ENCODE peak calls at places on chromosomes 1 and 21, in ten cellular contexts. D is GM13976; S is GM12865; A is T-helper 1 cell; Z is lower leg skin; P is NCI-H146; N is activated CD4-positive, alpha-beta T cell treated with anti-CD3 and anti-CD28 coated beads, Interleukin-2, amount 50 U/mL, for 24 hours; V is naive thymus-derived CD8-positive, alpha-beta T cell; L is stimulated activated CD8-positive, alpha-beta memory T cell treated with anti-CD3 and anti-CD28 coated beads, Interleukin-4, amount 100 ng/mL, for 24 hours; Q is HTR-8/SVneo. E is an unnamed sample.

GRCh38 chr1:221576268-221576667 is 165.6 kb downstream of the DUSP10 start:
- DNase-seq in A (no peak), N (no peak), Z (no peak), P (no peak), L (no peak), V (no peak), Q (peak), D (no peak), S (peak), E (no peak)

GRCh38 chr1:178376008-178376407 is 120.8 kb downstream of the CLEC20A start:
- DNase-seq in N (no peak), Z (no peak), Q (no peak), V (no peak), S (no peak), D (no peak), L (no peak), P (no peak), A (no peak), E (no peak)

GRCh38 chr1:110438883-110439282 is 12.1 kb upstream of the PROK1 start:
- DNase-seq in Z (no peak), L (no peak), P (no peak), N (no peak), A (no peak), D (no peak), Q (no peak), S (no peak), V (no peak), E (no peak)

GRCh38 chr1:31765041-31765467 is 914 bp upstream of the ADGRB2 start:
- DNase-seq in P (peak), A (no peak), Q (no peak), S (peak), D (no peak), V (no peak), L (no peak), Z (no peak), N (no peak), E (no peak)

GRCh38 chr1:12142141-12142823 is 24.5 kb upstream of the TNFRSF1B start:
- DNase-seq in P (no peak), Z (no peak), L (no peak), Q (no peak), A (no peak), N (no peak), D (no peak), V (no peak), S (no peak), E (no peak)

GRCh38 chr1:156801409-156802121 is 15.1 kb downstream of the SH2D2A start:
- DNase-seq in P (no peak), N (no peak), S (no peak), D (no peak), V (no peak), A (no peak), Z (no peak), Q (no peak), L (no peak), E (no peak)

GRCh38 chr21:45152265-45152746 is 77.9 kb downstream of the ADARB1 start:
- DNase-seq in N (peak), P (peak), L (peak), Q (no peak), Z (peak), S (peak), D (peak), A (peak), V (peak), E (no peak)

GRCh38 chr1:47181095-47181954 is 8.5 kb downstream of the PDZK1IP1 start:
- DNase-seq in N (no peak), D (no peak), P (no peak), S (no peak), A (no peak), V (no peak), L (no peak), Q (no peak), Z (no peak), E (no peak)

GRCh38 chr21:35428041-35428400 is 378.9 kb upstream of the RUNX1 start:
- DNase-seq in L (no peak), N (no peak), D (no peak), Q (no peak), A (no peak), V (no peak), P (no peak), Z (no peak), S (no peak), E (no peak)

GRCh38 chr21:29386803-29387202 is 88.1 kb downstream of the BACH1 start:
- DNase-seq in A (no peak), P (peak), N (no peak), V (no peak), Q (no peak), S (no peak), L (no peak), D (no peak), Z (no peak), E (no peak)

GRCh38 chr1:31706384-31707058 is 2.7 kb upstream of the COL16A1 start:
- DNase-seq in Q (no peak), S (no peak), P (no peak), L (no peak), A (no peak), Z (no peak), D (no peak), V (no peak), N (no peak), E (no peak)

GRCh38 chr1:92587445-92587844 is 100.7 kb upstream of the GFI1 start:
- DNase-seq in S (peak), P (no peak), D (peak), N (no peak), V (no peak), Z (no peak), L (no peak), A (no peak), Q (no peak), E (no peak)

GRCh38 chr1:24970926-24971530 is 41.0 kb upstream of the RUNX3 start:
- DNase-seq in Q (no peak), P (no peak), Z (no peak), A (no peak), N (no peak), S (no peak), V (no peak), L (no peak), D (no peak), E (no peak)

GRCh38 chr21:46515109-46515508 is 56.4 kb downstream of the DIP2A start:
- DNase-seq in D (no peak), P (no peak), L (no peak), S (no peak), Q (no peak), N (no peak), V (peak), A (no peak), Z (peak), E (peak)

GRCh38 chr1:51612349-51612982 is 4.4 kb upstream of the OSBPL9 start:
- DNase-seq in Q (no peak), V (no peak), A (no peak), N (no peak), P (no peak), S (no peak), L (no peak), Z (no peak), D (no peak), E (no peak)

GRCh38 chr1:102872526-102872925 is 235.8 kb downstream of the COL11A1 start:
- DNase-seq in A (no peak), P (no peak), Q (no peak), S (no peak), V (no peak), D (no peak), L (no peak), Z (no peak), N (no peak), E (no peak)

GRCh38 chr21:39599191-39599966 is 13.4 kb upstream of the B3GALT5 start:
- DNase-seq in A (no peak), S (no peak), Z (no peak), D (no peak), N (no peak), V (no peak), L (no peak), Q (no peak), P (no peak), E (no peak)

GRCh38 chr1:213793482-213794067 is 194.2 kb upstream of the PROX1 start:
- DNase-seq in P (no peak), Z (no peak), A (no peak), N (no peak), S (no peak), D (no peak), L (no peak), V (no peak), Q (no peak), E (no peak)

GRCh38 chr1:205369621-205370230 is 13.0 kb upstream of the KLHDC8A start:
- DNase-seq in V (no peak), A (no peak), S (no peak), Z (no peak), Q (no peak), N (no peak), D (no peak), L (no peak), P (no peak), E (no peak)

GRCh38 chr1:203519896-203520295 is 25.9 kb downstream of the OPTC start:
- DNase-seq in V (no peak), N (no peak), L (no peak), Q (no peak), S (no peak), D (no peak), P (no peak), A (no peak), Z (no peak), E (no peak)

GRCh38 chr1:234660536-234661133 is 50.7 kb upstream of the IRF2BP2 start:
- DNase-seq in S (no peak), V (no peak), Q (no peak), A (no peak), L (no peak), N (no peak), Z (no peak), P (no peak), D (no peak), E (no peak)

E was measured in prostate gland.